ENCODE peak calls at places on chromosomes 16 and 17, in four cellular contexts. One of them, this sample, is unnamed.

GRCh38 chr17:614637-615546 is 99.7 kb downstream of the VPS53 start:
- DNase-seq in HepG2: no peak
- DNase-seq in K562: no peak
- DNase-seq in HEK293T: no peak
- DNase-seq in this sample: no peak

GRCh38 chr17:4476512-4477070 is 22.1 kb upstream of the SPNS2 start:
- DNase-seq in HepG2: no peak
- DNase-seq in K562: no peak
- DNase-seq in HEK293T: no peak
- DNase-seq in this sample: no peak

GRCh38 chr17:50265212-50265611 is 9.1 kb upstream of the TMEM92 start:
- DNase-seq in HepG2: no peak
- DNase-seq in K562: no peak
- DNase-seq in HEK293T: no peak
- DNase-seq in this sample: no peak

GRCh38 chr16:74035816-74036215 is 260.8 kb upstream of the PSMD7 start:
- DNase-seq in HepG2: peak
- DNase-seq in K562: peak
- DNase-seq in HEK293T: peak
- DNase-seq in this sample: peak

GRCh38 chr16:29675811-29676643 is 3.0 kb upstream of the QPRT start:
- DNase-seq in HepG2: peak
- DNase-seq in K562: peak
- DNase-seq in HEK293T: peak
- DNase-seq in this sample: no peak

GRCh38 chr16:30351586-30352419 is 3.3 kb downstream of the CD2BP2 start:
- DNase-seq in HepG2: no peak
- DNase-seq in K562: no peak
- DNase-seq in HEK293T: no peak
- DNase-seq in this sample: no peak

GRCh38 chr16:71254832-71255560 is 24.5 kb upstream of the HYDIN start:
- DNase-seq in HepG2: no peak
- DNase-seq in K562: no peak
- DNase-seq in HEK293T: no peak
- DNase-seq in this sample: no peak

GRCh38 chr16:15482068-15482747 is 47.8 kb downstream of the BMERB1 start:
- DNase-seq in HepG2: peak
- DNase-seq in K562: peak
- DNase-seq in HEK293T: peak
- DNase-seq in this sample: peak

GRCh38 chr17:37280841-37281240 is 94.9 kb upstream of the C17orf78 start:
- DNase-seq in HepG2: no peak
- DNase-seq in K562: no peak
- DNase-seq in HEK293T: no peak
- DNase-seq in this sample: no peak

GRCh38 chr17:4249452-4250029 is 14.2 kb downstream of the ANKFY1 start:
- DNase-seq in HepG2: peak
- DNase-seq in K562: peak
- DNase-seq in HEK293T: peak
- DNase-seq in this sample: no peak

GRCh38 chr16:2146739-2147138 is 1.7 kb upstream of the RAB26 start:
- DNase-seq in HepG2: no peak
- DNase-seq in K562: no peak
- DNase-seq in HEK293T: no peak
- DNase-seq in this sample: peak

GRCh38 chr17:45341389-45342158 is 24.8 kb upstream of the MAP3K14 start:
- DNase-seq in HepG2: peak
- DNase-seq in K562: peak
- DNase-seq in HEK293T: peak
- DNase-seq in this sample: peak
- TF ChIP-seq ELF4 in HepG2: no peak
- TF ChIP-seq ELF4 in K562: no peak
- TF ChIP-seq ELF4 in HEK293T: no peak
- TF ChIP-seq ELF4 in this sample: no peak

GRCh38 chr16:88883117-88883895 is 16.8 kb upstream of the PABPN1L start:
- DNase-seq in HepG2: no peak
- DNase-seq in K562: no peak
- DNase-seq in HEK293T: no peak
- DNase-seq in this sample: no peak
- TF ChIP-seq ELF4 in HepG2: no peak
- TF ChIP-seq ELF4 in K562: no peak
- TF ChIP-seq ELF4 in HEK293T: no peak
- TF ChIP-seq ELF4 in this sample: no peak

DNA sequence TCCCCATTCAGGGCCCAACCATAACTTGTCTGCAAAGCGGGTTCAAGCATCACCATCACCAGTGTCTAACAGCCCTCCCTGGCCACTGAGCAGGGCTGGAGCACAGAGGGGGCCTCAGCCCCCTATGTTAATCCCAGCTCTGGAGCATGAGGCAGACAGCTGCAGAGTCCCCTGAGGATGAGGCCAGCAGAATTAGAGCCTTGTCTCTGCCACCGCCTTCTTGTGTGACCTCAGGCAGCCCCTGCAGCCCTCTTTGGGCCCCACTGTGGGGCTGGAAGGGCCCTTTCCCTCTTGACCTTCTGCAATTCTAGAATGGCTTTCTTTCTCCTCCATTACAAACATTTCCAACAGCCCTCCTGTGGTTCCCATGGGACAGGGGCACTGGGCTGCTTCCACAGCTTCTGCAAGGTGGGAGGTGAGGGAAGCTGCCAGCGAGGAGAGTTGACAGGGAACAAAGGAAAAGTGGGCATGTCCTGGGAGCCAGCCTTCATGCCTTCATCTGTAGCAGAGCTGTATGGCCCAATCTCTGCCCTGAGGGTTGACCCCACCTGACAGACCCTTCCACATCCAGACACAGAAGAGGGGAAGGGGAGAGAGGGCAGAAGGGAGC is 65.7 kb downstream of the TMEM132E start:
- DNase-seq in HepG2: no peak
- DNase-seq in K562: no peak
- DNase-seq in HEK293T: no peak
- DNase-seq in this sample: no peak
- TF ChIP-seq ELF4 in HepG2: no peak
- TF ChIP-seq ELF4 in K562: no peak
- TF ChIP-seq ELF4 in HEK293T: no peak
- TF ChIP-seq ELF4 in this sample: no peak

GRCh38 chr17:60968266-60968665 is 290.6 kb downstream of the BCAS3 start:
- DNase-seq in HepG2: no peak
- DNase-seq in K562: no peak
- DNase-seq in HEK293T: no peak
- DNase-seq in this sample: no peak

GRCh38 chr17:60969500-60970037 is 291.9 kb downstream of the BCAS3 start:
- DNase-seq in HepG2: no peak
- DNase-seq in K562: no peak
- DNase-seq in HEK293T: no peak
- DNase-seq in this sample: no peak

GRCh38 chr17:60970741-60971140 is 293.1 kb downstream of the BCAS3 start:
- DNase-seq in HepG2: no peak
- DNase-seq in K562: no peak
- DNase-seq in HEK293T: no peak
- DNase-seq in this sample: no peak

GRCh38 chr17:60971515-60972369 is 294.1 kb downstream of the BCAS3 start:
- DNase-seq in HepG2: peak
- DNase-seq in K562: peak
- DNase-seq in HEK293T: peak
- DNase-seq in this sample: peak
- TF ChIP-seq ELF4 in HepG2: no peak
- TF ChIP-seq ELF4 in K562: no peak
- TF ChIP-seq ELF4 in HEK293T: no peak
- TF ChIP-seq ELF4 in this sample: no peak

GRCh38 chr17:31696184-31696602 is 162.9 kb downstream of the COPRS start:
- DNase-seq in HepG2: peak
- DNase-seq in K562: no peak
- DNase-seq in HEK293T: no peak
- DNase-seq in this sample: peak
- TF ChIP-seq ELF4 in HepG2: no peak
- TF ChIP-seq ELF4 in K562: no peak
- TF ChIP-seq ELF4 in HEK293T: no peak
- TF ChIP-seq ELF4 in this sample: no peak

DNA sequence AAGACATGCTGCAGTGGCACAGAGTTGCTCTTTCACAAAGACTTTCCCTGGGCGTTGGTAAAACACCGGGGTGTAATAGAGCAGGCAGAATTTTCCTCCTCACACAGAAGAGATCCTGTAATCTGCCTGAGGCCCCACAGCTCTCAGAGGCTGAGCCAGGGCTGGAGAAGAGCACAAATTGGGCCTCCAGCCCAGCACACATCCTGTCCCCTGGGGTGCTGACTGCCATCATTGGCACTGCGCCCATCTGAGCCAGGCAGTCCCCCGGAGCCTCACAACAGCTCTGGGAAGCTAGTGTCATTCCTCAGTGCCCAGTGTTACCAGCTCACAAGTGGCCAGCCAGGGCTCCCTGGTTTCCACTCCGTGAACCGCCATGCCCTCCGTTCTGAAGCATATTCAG is 119.4 kb downstream of the SOCS1 start:
- DNase-seq in HepG2: no peak
- DNase-seq in K562: no peak
- DNase-seq in HEK293T: no peak
- DNase-seq in this sample: no peak
- TF ChIP-seq ELF4 in HepG2: no peak
- TF ChIP-seq ELF4 in K562: no peak
- TF ChIP-seq ELF4 in HEK293T: no peak
- TF ChIP-seq ELF4 in this sample: no peak

DNA sequence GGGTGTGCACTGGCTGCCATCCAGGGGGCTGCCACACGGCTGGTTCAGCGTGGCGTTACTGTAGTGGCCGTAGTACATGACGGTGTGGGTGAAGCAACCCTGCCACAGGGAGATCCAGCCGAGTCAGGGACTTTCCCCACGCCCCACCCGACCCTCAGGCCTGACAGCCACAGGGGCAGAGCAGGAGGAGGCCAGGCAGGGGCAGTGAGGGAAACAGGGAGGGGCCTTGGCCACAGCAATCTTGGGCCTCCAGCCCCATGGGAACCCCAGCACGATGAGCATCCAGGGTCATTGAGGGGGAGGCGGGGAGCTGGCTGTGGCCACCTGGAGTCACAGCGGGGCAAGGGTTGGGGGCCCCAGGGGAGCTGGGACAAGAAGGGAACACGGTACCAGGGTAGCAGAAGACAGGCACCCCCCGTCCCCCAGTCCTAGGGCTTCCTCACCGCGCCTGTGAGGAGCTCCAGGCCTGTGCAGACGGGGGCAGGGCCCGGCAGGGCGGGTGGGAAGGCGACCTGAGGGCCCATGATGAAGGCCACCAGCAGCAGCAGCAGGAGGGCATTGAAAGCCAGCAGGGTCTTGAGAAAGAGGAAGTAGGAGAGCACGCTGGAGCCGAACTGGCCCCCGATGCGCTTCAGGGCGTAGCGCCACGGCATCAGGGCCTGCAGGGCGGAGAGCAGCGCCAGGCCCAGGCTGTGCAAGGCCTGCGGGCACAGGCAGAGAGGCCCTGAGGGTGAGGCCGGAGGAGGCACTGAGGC is 4.3 kb downstream of the TMC6 start:
- DNase-seq in HepG2: no peak
- DNase-seq in K562: no peak
- DNase-seq in HEK293T: no peak
- DNase-seq in this sample: no peak
- TF ChIP-seq ELF4 in HepG2: no peak
- TF ChIP-seq ELF4 in K562: no peak
- TF ChIP-seq ELF4 in HEK293T: no peak
- TF ChIP-seq ELF4 in this sample: no peak

GRCh38 chr17:73343168-73343634 is 31.4 kb upstream of the CDC42EP4 start:
- DNase-seq in HepG2: no peak
- DNase-seq in K562: peak
- DNase-seq in HEK293T: no peak
- DNase-seq in this sample: peak

GRCh38 chr17:73342057-73342522 is 30.3 kb upstream of the CDC42EP4 start:
- DNase-seq in HepG2: no peak
- DNase-seq in K562: no peak
- DNase-seq in HEK293T: no peak
- DNase-seq in this sample: peak

GRCh38 chr17:73342549-73343167 is 30.9 kb upstream of the CDC42EP4 start:
- DNase-seq in HepG2: no peak
- DNase-seq in K562: no peak
- DNase-seq in HEK293T: no peak
- DNase-seq in this sample: peak

GRCh38 chr17:73341350-73342056 is 29.7 kb upstream of the CDC42EP4 start:
- DNase-seq in HepG2: no peak
- DNase-seq in K562: no peak
- DNase-seq in HEK293T: no peak
- DNase-seq in this sample: no peak

GRCh38 chr17:73343739-73344454 is 32.1 kb upstream of the CDC42EP4 start:
- DNase-seq in HepG2: no peak
- DNase-seq in K562: no peak
- DNase-seq in HEK293T: no peak
- DNase-seq in this sample: no peak
- TF ChIP-seq ELF4 in HepG2: no peak
- TF ChIP-seq ELF4 in K562: no peak
- TF ChIP-seq ELF4 in HEK293T: no peak
- TF ChIP-seq ELF4 in this sample: no peak

This sample was measured in WTC11.